ENCODE peak calls at places on chromosomes 5 and 9, in five cellular contexts. One of them, this sample, is unnamed.

GRCh38 chr5:160260006-160260775 is 30.9 kb downstream of the FABP6 start:
- DNase-seq in effector memory CD8-positive, alpha-beta T cell: no peak
- DNase-seq in AG20443: no peak
- DNase-seq in PC-9: no peak
- DNase-seq in fibroblast of the aortic adventitia: no peak
- DNase-seq in this sample: no peak

GRCh38 chr5:89572696-89573095 is 689.7 kb upstream of the MEF2C start:
- DNase-seq in effector memory CD8-positive, alpha-beta T cell: no peak
- DNase-seq in AG20443: peak
- DNase-seq in PC-9: no peak
- DNase-seq in fibroblast of the aortic adventitia: peak
- DNase-seq in this sample: peak

GRCh38 chr5:34717426-34718327 is 61.5 kb downstream of the RAI14 start:
- DNase-seq in effector memory CD8-positive, alpha-beta T cell: no peak
- DNase-seq in AG20443: peak
- DNase-seq in PC-9: peak
- DNase-seq in fibroblast of the aortic adventitia: peak
- DNase-seq in this sample: peak

GRCh38 chr9:93093449-93094293 is 2.3 kb upstream of the CARD19 start:
- DNase-seq in effector memory CD8-positive, alpha-beta T cell: no peak
- DNase-seq in AG20443: no peak
- DNase-seq in PC-9: no peak
- DNase-seq in fibroblast of the aortic adventitia: no peak
- DNase-seq in this sample: no peak

GRCh38 chr5:151150484-151151262 is 6.9 kb downstream of the ANXA6 start:
- DNase-seq in effector memory CD8-positive, alpha-beta T cell: peak
- DNase-seq in AG20443: peak
- DNase-seq in PC-9: no peak
- DNase-seq in fibroblast of the aortic adventitia: peak
- DNase-seq in this sample: peak

GRCh38 chr5:145925353-145925752 is 11.0 kb upstream of the SH3RF2 start:
- DNase-seq in effector memory CD8-positive, alpha-beta T cell: no peak
- DNase-seq in AG20443: peak
- DNase-seq in PC-9: peak
- DNase-seq in fibroblast of the aortic adventitia: peak
- DNase-seq in this sample: peak

GRCh38 chr9:116154976-116155699 is 1.5 kb downstream of the PAPPA start:
- DNase-seq in effector memory CD8-positive, alpha-beta T cell: no peak
- DNase-seq in AG20443: peak
- DNase-seq in PC-9: no peak
- DNase-seq in fibroblast of the aortic adventitia: peak
- DNase-seq in this sample: peak

GRCh38 chr9:78982849-78983248 is 588.9 kb upstream of the TLE4 start:
- DNase-seq in effector memory CD8-positive, alpha-beta T cell: no peak
- DNase-seq in AG20443: no peak
- DNase-seq in PC-9: peak
- DNase-seq in fibroblast of the aortic adventitia: no peak
- DNase-seq in this sample: peak

GRCh38 chr5:127938746-127939145 is 144.8 kb upstream of the SLC12A2 start:
- DNase-seq in effector memory CD8-positive, alpha-beta T cell: no peak
- DNase-seq in AG20443: no peak
- DNase-seq in PC-9: no peak
- DNase-seq in fibroblast of the aortic adventitia: no peak
- DNase-seq in this sample: no peak

GRCh38 chr9:132005896-132006295 is 73.8 kb downstream of the MED27 start:
- DNase-seq in effector memory CD8-positive, alpha-beta T cell: no peak
- DNase-seq in AG20443: peak
- DNase-seq in PC-9: no peak
- DNase-seq in fibroblast of the aortic adventitia: peak
- DNase-seq in this sample: peak

GRCh38 chr9:133956520-133957076 is 35.5 kb downstream of the VAV2 start:
- DNase-seq in effector memory CD8-positive, alpha-beta T cell: no peak
- DNase-seq in AG20443: peak
- DNase-seq in PC-9: peak
- DNase-seq in fibroblast of the aortic adventitia: peak
- DNase-seq in this sample: peak

GRCh38 chr9:16681659-16681990 is 188.8 kb downstream of the BNC2 start:
- DNase-seq in effector memory CD8-positive, alpha-beta T cell: no peak
- DNase-seq in AG20443: no peak
- DNase-seq in PC-9: no peak
- DNase-seq in fibroblast of the aortic adventitia: no peak
- DNase-seq in this sample: no peak

GRCh38 chr9:68941780-68942459 is 72.0 kb downstream of the PRKACG start:
- DNase-seq in effector memory CD8-positive, alpha-beta T cell: no peak
- DNase-seq in AG20443: no peak
- DNase-seq in PC-9: no peak
- DNase-seq in fibroblast of the aortic adventitia: no peak
- DNase-seq in this sample: no peak

GRCh38 chr9:74942801-74943200 is 9.9 kb downstream of the C9orf40 start:
- DNase-seq in effector memory CD8-positive, alpha-beta T cell: no peak
- DNase-seq in AG20443: no peak
- DNase-seq in PC-9: no peak
- DNase-seq in fibroblast of the aortic adventitia: no peak
- DNase-seq in this sample: no peak

GRCh38 chr9:98568234-98568922 is 140.4 kb downstream of the GABBR2 start:
- DNase-seq in effector memory CD8-positive, alpha-beta T cell: no peak
- DNase-seq in AG20443: no peak
- DNase-seq in PC-9: no peak
- DNase-seq in fibroblast of the aortic adventitia: no peak
- DNase-seq in this sample: no peak

GRCh38 chr9:79020266-79020665 is 551.5 kb upstream of the TLE4 start:
- DNase-seq in effector memory CD8-positive, alpha-beta T cell: no peak
- DNase-seq in AG20443: no peak
- DNase-seq in PC-9: no peak
- DNase-seq in fibroblast of the aortic adventitia: no peak
- DNase-seq in this sample: no peak

GRCh38 chr9:72753261-72753893 is 199.5 kb downstream of the ALDH1A1 start:
- DNase-seq in effector memory CD8-positive, alpha-beta T cell: no peak
- DNase-seq in AG20443: peak
- DNase-seq in PC-9: peak
- DNase-seq in fibroblast of the aortic adventitia: peak
- DNase-seq in this sample: peak

GRCh38 chr9:114524401-114524800 is 19.1 kb upstream of the WHRN start:
- DNase-seq in effector memory CD8-positive, alpha-beta T cell: no peak
- DNase-seq in AG20443: no peak
- DNase-seq in PC-9: no peak
- DNase-seq in fibroblast of the aortic adventitia: no peak
- DNase-seq in this sample: peak

GRCh38 chr5:18745988-18746615 is 1111.8 kb downstream of the TAF11L14 start:
- DNase-seq in effector memory CD8-positive, alpha-beta T cell: peak
- DNase-seq in AG20443: peak
- DNase-seq in PC-9: peak
- DNase-seq in fibroblast of the aortic adventitia: peak
- DNase-seq in this sample: no peak

GRCh38 chr5:45385321-45386058 is 310.7 kb downstream of the HCN1 start:
- DNase-seq in effector memory CD8-positive, alpha-beta T cell: no peak
- DNase-seq in AG20443: peak
- DNase-seq in PC-9: no peak
- DNase-seq in fibroblast of the aortic adventitia: peak
- DNase-seq in this sample: peak